ENCODE peak calls at places on chromosome 19, in six cellular contexts. W, X, C, H, V and Z are unnamed samples.

GRCh38 chr19:46720516-46721239 is 3.8 kb upstream of the PRKD2 start:
- DNase-seq in W (no peak), X (no peak), C (no peak), H (no peak), V (no peak), Z (no peak)

GRCh38 chr19:46678110-46678732 is 17.2 kb upstream of the DACT3 start:
- DNase-seq in W (peak; percentile 99), X (peak; percentile 77), C (no peak), H (no peak), V (no peak), Z (peak; percentile 73)

GRCh38 chr19:7998081-7998480 is 7.4 kb downstream of the ELAVL1 start:
- DNase-seq in W (no peak), X (no peak), C (no peak), H (no peak), V (no peak), Z (no peak)

GRCh38 chr19:47226426-47227346 is 4.3 kb downstream of the BBC3 start:
- DNase-seq in W (peak; percentile 55), X (no peak), C (peak; percentile 89), H (no peak), V (peak; percentile 57), Z (peak; percentile 58)

GRCh38 chr19:4455742-4456565 is 1.6 kb downstream of the UBXN6 start:
- DNase-seq in W (no peak), X (peak; percentile 32), C (peak; percentile 25), H (no peak), V (no peak), Z (peak; percentile 39)

GRCh38 chr19:491146-491741 is 5.0 kb upstream of the MADCAM1 start:
- DNase-seq in W (peak; percentile 72), X (no peak), C (peak; percentile 34), H (no peak), V (no peak), Z (no peak)

GRCh38 chr19:6211632-6212402 is 68.0 kb downstream of the MLLT1 start:
- DNase-seq in W (no peak), X (no peak), C (no peak), H (no peak), V (no peak), Z (no peak)

GRCh38 chr19:13057147-13057572 is 45.5 kb downstream of the LYL1 start:
- DNase-seq in W (no peak), X (no peak), C (peak; percentile 37), H (no peak), V (no peak), Z (no peak)

GRCh38 chr19:5292843-5293606 is 47.6 kb downstream of the PTPRS start:
- DNase-seq in W (peak; percentile 97), X (peak; percentile 85), C (no peak), H (peak; percentile 51), V (no peak), Z (peak; percentile 86)

GRCh38 chr19:1250374-1251232 is 2.2 kb downstream of the MIDN start:
- DNase-seq in W (peak; percentile 57), X (no peak), C (peak; percentile 68), H (no peak), V (no peak), Z (no peak)

GRCh38 chr19:54153731-54154326 is 5.7 kb downstream of the LENG1 start:
- DNase-seq in W (no peak), X (no peak), C (no peak), H (no peak), V (no peak), Z (no peak)

GRCh38 chr19:12786149-12786870 is 5.0 kb upstream of the JUNB start:
- DNase-seq in W (no peak), X (no peak), C (no peak), H (no peak), V (no peak), Z (no peak)

GRCh38 chr19:36973844-36974195 is 57.7 kb downstream of the ZNF568 start:
- DNase-seq in W (no peak), X (no peak), C (no peak), H (no peak), V (no peak), Z (no peak)

GRCh38 chr19:48680436-48681126 is 7.8 kb upstream of the NTN5 start:
- DNase-seq in W (no peak), X (no peak), C (no peak), H (no peak), V (no peak), Z (no peak)

GRCh38 chr19:47377208-47377701 is 28.1 kb downstream of the DHX34 start:
- DNase-seq in W (peak; percentile 57), X (no peak), C (no peak), H (no peak), V (no peak), Z (no peak)

GRCh38 chr19:801030-801860 is 4.0 kb downstream of the PTBP1 start:
- DNase-seq in W (peak; percentile 17), X (no peak), C (no peak), H (no peak), V (no peak), Z (no peak)

GRCh38 chr19:51733742-51734522 is 10.1 kb upstream of the HAS1 start:
- DNase-seq in W (no peak), X (no peak), C (no peak), H (no peak), V (no peak), Z (no peak)

GRCh38 chr19:2477141-2477710 is 1.3 kb downstream of the GADD45B start:
- DNase-seq in W (no peak), X (no peak), C (no peak), H (no peak), V (no peak), Z (no peak)

GRCh38 chr19:2476451-2477140 is 669 bp downstream of the GADD45B start:
- DNase-seq in W (peak; percentile 69), X (no peak), C (no peak), H (no peak), V (no peak), Z (no peak)

GRCh38 chr19:2474232-2475017 is 1.5 kb upstream of the GADD45B start:
- DNase-seq in W (peak; percentile 87), X (peak; percentile 86), C (peak; percentile 76), H (no peak), V (no peak), Z (peak; percentile 82)

GRCh38 chr19:2475702-2476450 is at the start of gene GADD45B:
- DNase-seq in W (peak; percentile 98), X (peak; percentile 95), C (peak; percentile 93), H (peak; percentile 90), V (peak; percentile 94), Z (peak; percentile 96)

GRCh38 chr19:2475018-2475701 is 767 bp upstream of the GADD45B start:
- DNase-seq in W (peak; percentile 60), X (no peak), C (no peak), H (no peak), V (no peak), Z (no peak)
- TF ChIP-seq TAF1 in W (no peak), X (peak; percentile 30), C (no peak), H (no peak), V (no peak), Z (no peak)

GRCh38 chr19:18362934-18363542 is 22.6 kb downstream of the PGPEP1 start:
- DNase-seq in W (peak; percentile 5), X (no peak), C (peak; percentile 54), H (no peak), V (no peak), Z (no peak)

GRCh38 chr19:18363787-18364186 is 22.2 kb upstream of the GDF15 start:
- DNase-seq in W (no peak), X (no peak), C (no peak), H (no peak), V (no peak), Z (no peak)

GRCh38 chr19:18361646-18362045 is 21.2 kb downstream of the PGPEP1 start:
- DNase-seq in W (peak; percentile 4), X (no peak), C (no peak), H (no peak), V (no peak), Z (no peak)

GRCh38 chr19:18366027-18366435 is 19.9 kb upstream of the GDF15 start:
- DNase-seq in W (peak; percentile 10), X (no peak), C (no peak), H (no peak), V (no peak), Z (no peak)

DNA sequence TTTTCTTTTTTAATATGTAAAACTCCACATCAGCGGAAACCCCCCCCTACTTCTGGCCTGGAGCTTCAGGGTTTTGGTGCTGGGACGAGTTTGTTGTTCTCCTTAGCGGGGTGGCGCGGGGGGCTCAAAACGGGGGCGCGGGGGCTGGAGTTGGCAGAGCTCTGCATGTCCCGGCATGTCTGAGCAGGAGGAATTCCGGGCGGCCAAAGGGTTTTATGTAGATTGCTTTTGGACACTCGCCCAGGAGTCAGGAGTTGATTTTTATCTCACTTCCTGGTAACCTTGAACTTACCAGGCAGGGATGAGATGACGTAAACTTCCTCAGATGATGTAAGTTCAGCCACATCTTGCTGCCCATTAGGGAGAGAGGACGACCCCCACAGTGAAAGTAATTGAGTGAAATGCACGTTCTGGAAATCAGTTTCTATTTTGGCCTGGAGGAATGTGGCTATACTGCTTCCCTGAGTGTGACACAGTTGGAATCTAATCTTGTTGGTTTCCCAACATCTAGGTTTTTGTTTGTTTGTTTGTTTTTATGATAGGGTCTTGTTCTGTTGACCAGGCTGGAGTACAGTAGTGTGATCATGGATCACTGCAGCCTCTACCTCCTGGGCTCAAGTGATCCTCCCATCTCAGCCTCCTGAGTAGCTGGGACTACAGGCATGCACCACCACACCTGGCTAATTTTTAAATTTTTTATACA is 21.0 kb upstream of the GDF15 start:
- DNase-seq in W (peak; percentile 68), X (no peak), C (peak; percentile 97), H (no peak), V (no peak), Z (no peak)
- TF ChIP-seq POLR2A in W (peak; percentile 55), X (no peak), C (no peak), H (no peak), V (no peak), Z (no peak)

DNA sequence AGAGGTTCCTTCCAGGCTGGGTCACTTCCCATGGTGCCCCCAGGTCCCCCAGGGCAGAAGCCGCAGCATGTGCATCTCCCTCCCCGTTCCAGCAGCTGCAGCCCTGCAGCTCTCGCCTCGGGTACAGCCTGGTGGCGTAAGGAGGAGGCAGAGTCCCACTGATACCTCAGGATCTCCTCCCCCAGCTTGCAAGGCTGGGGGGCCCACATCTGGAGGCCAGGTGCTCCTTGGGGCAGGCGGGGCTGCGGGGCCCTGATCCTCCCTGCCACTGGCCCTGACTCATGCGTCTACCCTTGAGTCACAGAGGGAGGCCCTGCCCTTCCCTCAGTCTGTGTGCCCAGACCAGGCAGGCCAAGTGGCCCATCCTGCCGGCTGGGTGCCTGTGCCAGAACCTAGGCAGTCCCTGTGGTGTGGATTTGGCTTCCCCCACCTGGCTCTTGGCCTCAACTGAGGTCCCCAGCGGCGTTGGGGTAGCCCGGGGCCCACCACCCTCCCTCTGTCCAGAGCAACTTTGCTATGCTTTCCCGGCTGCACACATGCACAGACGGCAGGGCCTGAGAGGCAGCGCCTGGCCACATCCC is 12.8 kb downstream of the YIPF2 start:
- DNase-seq in W (no peak), X (no peak), C (no peak), H (no peak), V (no peak), Z (no peak)
- TF ChIP-seq TAF1 in W (no peak), X (no peak), C (no peak), H (no peak), V (no peak), Z (no peak)

DNA sequence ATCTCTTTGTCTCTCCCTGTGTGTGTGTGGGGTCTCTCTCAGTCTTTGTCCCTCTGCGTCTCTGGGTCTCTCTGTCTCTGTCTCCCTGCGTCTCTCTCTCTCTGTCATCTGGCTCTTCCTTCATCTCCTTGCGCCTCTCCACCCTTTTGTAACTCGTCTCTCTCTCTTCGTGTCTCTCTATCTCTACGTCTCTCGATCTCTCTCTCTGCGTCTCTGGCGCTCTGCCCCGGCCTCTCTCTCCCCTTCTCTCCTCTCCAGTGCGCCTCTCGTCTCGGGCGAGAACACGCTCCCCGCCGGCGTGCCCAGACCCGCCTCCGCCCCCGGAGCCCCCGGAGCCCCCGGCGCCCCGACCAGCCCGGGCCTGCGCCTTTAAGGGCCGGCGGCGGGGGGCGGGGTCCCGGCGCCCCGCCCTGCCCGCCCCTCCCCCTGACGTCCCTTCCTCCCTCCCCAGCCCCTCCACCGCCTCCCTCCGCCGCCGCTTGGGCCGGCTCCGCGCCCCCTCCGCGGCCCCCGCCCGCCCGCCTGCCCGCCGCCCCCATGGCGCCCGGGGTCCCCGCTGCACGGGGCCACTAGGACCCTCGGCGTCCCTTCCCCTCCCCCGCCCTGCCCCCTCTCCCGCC is at the start of gene MARK4:
- DNase-seq in W (peak; percentile 96), X (peak; percentile 96), C (no peak), H (no peak), V (no peak), Z (peak; percentile 97)
- TF ChIP-seq POLR2A in W (peak; percentile 49), X (no peak), C (peak; percentile 55), H (no peak), V (peak; percentile 69), Z (no peak)